ENCODE peak calls at places on chromosomes 13 and 19, in eight cellular contexts. A, Z, F, L, T, S, B and X are unnamed samples.

GRCh38 chr13:49594576-49594975 is 9.2 kb upstream of the RCBTB1 start:
- DNase-seq in A (no peak), Z (no peak), F (no peak), L (no peak), T (no peak), S (no peak), B (no peak), X (no peak)

GRCh38 chr19:44499559-44499958 is 763 bp downstream of the ZNF180 start:
- DNase-seq in A (no peak), Z (no peak), F (no peak), L (no peak), T (peak; percentile 66), S (no peak), B (no peak), X (no peak)

GRCh38 chr19:3699071-3699740 is 1.1 kb downstream of the PIP5K1C start:
- DNase-seq in A (no peak), Z (no peak), F (no peak), L (peak; percentile 7), T (no peak), S (peak; percentile 11), B (no peak), X (no peak)

GRCh38 chr13:75250526-75251183 is 231.3 kb downstream of the TBC1D4 start:
- DNase-seq in A (no peak), Z (no peak), F (peak; percentile 41), L (no peak), T (no peak), S (no peak), B (no peak), X (no peak)

GRCh38 chr13:72805663-72806341 is 23.9 kb downstream of the PIBF1 start:
- DNase-seq in A (no peak), Z (no peak), F (no peak), L (no peak), T (no peak), S (no peak), B (no peak), X (no peak)

GRCh38 chr19:17234911-17235617 is 9.0 kb downstream of the OCEL1 start:
- DNase-seq in A (no peak), Z (no peak), F (no peak), L (peak; percentile 21), T (peak; percentile 85), S (peak; percentile 32), B (peak; percentile 68), X (no peak)

GRCh38 chr19:38684078-38684861 is 36.8 kb downstream of the ACTN4 start:
- DNase-seq in A (no peak), Z (peak; percentile 96), F (no peak), L (no peak), T (no peak), S (peak; percentile 65), B (peak; percentile 64), X (peak; percentile 93)

GRCh38 chr13:51148952-51149573 is 38.0 kb upstream of the C13orf42 start:
- DNase-seq in A (no peak), Z (no peak), F (peak; percentile 8), L (no peak), T (peak; percentile 91), S (no peak), B (no peak), X (peak; percentile 34)

GRCh38 chr19:54594737-54595136 is 1.3 kb downstream of the LILRA1 start:
- DNase-seq in A (no peak), Z (no peak), F (no peak), L (no peak), T (no peak), S (no peak), B (no peak), X (no peak)

GRCh38 chr19:7113233-7113632 is 43.7 kb downstream of the ZNF557 start:
- DNase-seq in A (no peak), Z (no peak), F (no peak), L (no peak), T (peak; percentile 15), S (no peak), B (no peak), X (no peak)